ENCODE peak calls at places on chromosomes 6 and 20, in five cellular contexts. One of them, this sample, is unnamed.

GRCh38 chr6:146670161-146670560 is 71.4 kb downstream of the ADGB start:
- DNase-seq in sigmoid colon: no peak
- DNase-seq in H1: no peak
- DNase-seq in GM12878: no peak
- DNase-seq in stomach: no peak
- DNase-seq in this sample: no peak

GRCh38 chr20:19211661-19212523 is 550 bp upstream of the SLC24A3 start:
- DNase-seq in sigmoid colon: peak; percentile 78
- DNase-seq in H1: no peak
- DNase-seq in GM12878: no peak
- DNase-seq in stomach: peak; percentile 39
- DNase-seq in this sample: no peak

GRCh38 chr6:22302828-22303227 is 6.0 kb upstream of the PRL start:
- DNase-seq in sigmoid colon: no peak
- DNase-seq in H1: no peak
- DNase-seq in GM12878: no peak
- DNase-seq in stomach: no peak
- DNase-seq in this sample: peak; percentile 75

GRCh38 chr6:147712841-147713240 is 204.4 kb downstream of the SAMD5 start:
- DNase-seq in sigmoid colon: no peak
- DNase-seq in H1: no peak
- DNase-seq in GM12878: no peak
- DNase-seq in stomach: no peak
- DNase-seq in this sample: no peak

GRCh38 chr6:46254331-46254730 is 83.6 kb upstream of the ENPP5 start:
- DNase-seq in sigmoid colon: no peak
- DNase-seq in H1: no peak
- DNase-seq in GM12878: no peak
- DNase-seq in stomach: no peak
- DNase-seq in this sample: no peak

GRCh38 chr20:53322651-53323050 is 271.0 kb downstream of the ZNF217 start:
- DNase-seq in sigmoid colon: no peak
- DNase-seq in H1: no peak
- DNase-seq in GM12878: no peak
- DNase-seq in stomach: no peak
- DNase-seq in this sample: no peak

GRCh38 chr6:131084982-131085381 is 21.9 kb upstream of the EPB41L2 start:
- DNase-seq in sigmoid colon: no peak
- DNase-seq in H1: no peak
- DNase-seq in GM12878: no peak
- DNase-seq in stomach: no peak
- DNase-seq in this sample: no peak

GRCh38 chr20:50385733-50386640 is 124.2 kb upstream of the PTPN1 start:
- DNase-seq in sigmoid colon: no peak
- DNase-seq in H1: no peak
- DNase-seq in GM12878: no peak
- DNase-seq in stomach: no peak
- DNase-seq in this sample: no peak

GRCh38 chr6:17220511-17220910 is 60.6 kb upstream of the RBM24 start:
- DNase-seq in sigmoid colon: no peak
- DNase-seq in H1: no peak
- DNase-seq in GM12878: no peak
- DNase-seq in stomach: no peak
- DNase-seq in this sample: no peak

GRCh38 chr6:17219098-17219497 is 62.1 kb upstream of the RBM24 start:
- DNase-seq in sigmoid colon: no peak
- DNase-seq in H1: no peak
- DNase-seq in GM12878: no peak
- DNase-seq in stomach: no peak
- DNase-seq in this sample: no peak

GRCh38 chr6:17220040-17220439 is 61.1 kb upstream of the RBM24 start:
- DNase-seq in sigmoid colon: no peak
- DNase-seq in H1: no peak
- DNase-seq in GM12878: no peak
- DNase-seq in stomach: no peak
- DNase-seq in this sample: no peak

GRCh38 chr6:17218749-17219093 is 62.4 kb upstream of the RBM24 start:
- DNase-seq in sigmoid colon: no peak
- DNase-seq in H1: no peak
- DNase-seq in GM12878: no peak
- DNase-seq in stomach: no peak
- DNase-seq in this sample: no peak

GRCh38 chr6:17218023-17218748 is 63.0 kb upstream of the RBM24 start:
- DNase-seq in sigmoid colon: no peak
- DNase-seq in H1: no peak
- DNase-seq in GM12878: no peak
- DNase-seq in stomach: no peak
- DNase-seq in this sample: no peak
- TF ChIP-seq POLR2AphosphoS5 in sigmoid colon: no peak
- TF ChIP-seq POLR2AphosphoS5 in H1: no peak
- TF ChIP-seq POLR2AphosphoS5 in GM12878: no peak
- TF ChIP-seq POLR2AphosphoS5 in stomach: peak; percentile 32
- TF ChIP-seq POLR2AphosphoS5 in this sample: no peak

GRCh38 chr20:61376541-61377231 is 124.6 kb downstream of the CDH4 start:
- DNase-seq in sigmoid colon: no peak
- DNase-seq in H1: no peak
- DNase-seq in GM12878: no peak
- DNase-seq in stomach: no peak
- DNase-seq in this sample: no peak
- TF ChIP-seq POLR2AphosphoS5 in sigmoid colon: no peak
- TF ChIP-seq POLR2AphosphoS5 in H1: no peak
- TF ChIP-seq POLR2AphosphoS5 in GM12878: no peak
- TF ChIP-seq POLR2AphosphoS5 in stomach: no peak
- TF ChIP-seq POLR2AphosphoS5 in this sample: no peak

GRCh38 chr6:24636681-24637080 is 9.3 kb downstream of the KIAA0319 start:
- DNase-seq in sigmoid colon: no peak
- DNase-seq in H1: no peak
- DNase-seq in GM12878: no peak
- DNase-seq in stomach: no peak
- DNase-seq in this sample: no peak
- TF ChIP-seq POLR2AphosphoS5 in sigmoid colon: no peak
- TF ChIP-seq POLR2AphosphoS5 in H1: no peak
- TF ChIP-seq POLR2AphosphoS5 in GM12878: no peak
- TF ChIP-seq POLR2AphosphoS5 in stomach: no peak
- TF ChIP-seq POLR2AphosphoS5 in this sample: no peak

DNA sequence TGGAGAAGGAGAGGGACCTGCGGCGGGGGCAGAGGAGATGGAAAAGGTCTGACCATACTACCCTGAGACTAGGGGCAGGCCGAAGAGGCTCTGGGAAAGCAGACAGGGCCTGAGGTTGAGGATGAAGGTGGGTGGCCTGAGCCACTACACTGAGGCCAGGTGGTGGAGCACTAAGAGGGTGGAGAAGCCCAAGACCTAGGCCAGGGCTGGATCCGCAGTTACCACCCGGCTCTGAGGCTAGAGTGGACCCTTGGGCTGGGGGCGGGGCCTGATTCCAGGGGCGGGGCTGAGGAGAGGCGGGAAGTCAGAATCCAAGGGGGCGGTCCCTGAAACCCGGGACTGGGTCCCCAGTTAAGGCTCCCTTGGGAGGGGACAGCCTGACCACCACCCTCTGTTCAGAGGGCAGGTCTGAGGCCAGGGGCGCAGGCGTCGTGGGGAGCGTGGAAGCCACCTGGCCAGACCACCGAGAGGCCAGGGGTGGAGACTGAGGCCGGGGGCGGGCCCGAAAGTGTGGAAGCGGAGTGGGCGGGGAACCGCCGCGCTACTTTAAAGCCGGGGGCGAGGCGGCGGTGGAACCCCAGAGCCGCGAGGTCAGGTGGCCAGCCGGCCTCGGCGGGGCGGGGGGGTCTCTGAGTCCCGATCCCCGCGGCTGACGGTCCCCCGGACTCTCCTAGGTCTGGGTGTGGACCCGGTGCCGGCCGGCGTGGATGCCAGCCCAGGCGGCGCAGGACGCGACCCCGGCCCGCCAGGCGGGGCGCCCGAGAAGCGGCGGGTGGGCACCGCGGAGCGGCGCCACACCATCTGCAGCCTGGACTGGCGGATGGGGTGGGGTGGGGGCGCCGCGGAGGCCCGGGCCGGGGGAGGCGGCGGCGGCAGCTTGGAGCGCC is 8.3 kb downstream of the CCM2L start:
- DNase-seq in sigmoid colon: no peak
- DNase-seq in H1: peak; percentile 57
- DNase-seq in GM12878: no peak
- DNase-seq in stomach: peak; percentile 75
- DNase-seq in this sample: peak; percentile 16
- TF ChIP-seq POLR2AphosphoS5 in sigmoid colon: no peak
- TF ChIP-seq POLR2AphosphoS5 in H1: peak; percentile 43
- TF ChIP-seq POLR2AphosphoS5 in GM12878: no peak
- TF ChIP-seq POLR2AphosphoS5 in stomach: no peak
- TF ChIP-seq POLR2AphosphoS5 in this sample: no peak

GRCh38 chr6:2426561-2427340 is 181.3 kb upstream of the GMDS start:
- DNase-seq in sigmoid colon: no peak
- DNase-seq in H1: no peak
- DNase-seq in GM12878: no peak
- DNase-seq in stomach: no peak
- DNase-seq in this sample: no peak
- TF ChIP-seq POLR2AphosphoS5 in sigmoid colon: no peak
- TF ChIP-seq POLR2AphosphoS5 in H1: no peak
- TF ChIP-seq POLR2AphosphoS5 in GM12878: no peak
- TF ChIP-seq POLR2AphosphoS5 in stomach: no peak
- TF ChIP-seq POLR2AphosphoS5 in this sample: no peak

DNA sequence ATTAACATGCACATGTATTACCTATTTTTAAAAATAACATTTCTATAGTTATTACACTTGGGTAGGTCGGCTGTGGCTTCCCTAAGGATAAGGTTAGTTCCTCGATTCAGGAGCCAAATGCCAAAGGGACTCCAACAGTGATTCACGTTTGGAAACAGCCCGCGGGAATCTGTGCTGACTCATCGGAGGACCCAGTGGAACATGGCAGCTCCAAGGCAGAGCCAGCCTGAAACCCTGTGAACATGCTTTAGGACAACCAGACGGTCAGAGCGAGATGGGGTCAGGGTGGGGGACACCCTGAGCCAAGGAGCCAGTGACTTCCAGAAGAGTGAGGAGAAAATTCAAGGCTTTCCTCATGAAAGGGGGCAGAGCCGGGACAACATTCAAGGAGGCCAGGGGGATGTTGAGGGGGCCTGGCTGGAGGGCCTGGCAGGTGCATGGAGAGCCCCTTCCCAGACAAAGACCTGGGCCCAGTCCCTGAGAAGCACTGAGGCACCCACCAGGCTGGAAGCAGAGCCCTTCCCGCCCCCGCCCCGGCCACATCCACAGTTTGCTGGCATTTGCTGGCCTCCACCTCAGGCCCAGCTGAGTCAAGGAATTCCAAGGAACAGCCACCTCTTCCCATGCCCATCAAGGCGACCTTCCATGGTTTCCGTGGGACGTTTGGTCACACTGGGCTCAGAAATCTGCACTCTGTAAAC is 133.2 kb downstream of the SNX5 start:
- DNase-seq in sigmoid colon: peak; percentile 88
- DNase-seq in H1: no peak
- DNase-seq in GM12878: no peak
- DNase-seq in stomach: no peak
- DNase-seq in this sample: no peak
- TF ChIP-seq POLR2AphosphoS5 in sigmoid colon: no peak
- TF ChIP-seq POLR2AphosphoS5 in H1: no peak
- TF ChIP-seq POLR2AphosphoS5 in GM12878: no peak
- TF ChIP-seq POLR2AphosphoS5 in stomach: peak; percentile 32
- TF ChIP-seq POLR2AphosphoS5 in this sample: no peak

DNA sequence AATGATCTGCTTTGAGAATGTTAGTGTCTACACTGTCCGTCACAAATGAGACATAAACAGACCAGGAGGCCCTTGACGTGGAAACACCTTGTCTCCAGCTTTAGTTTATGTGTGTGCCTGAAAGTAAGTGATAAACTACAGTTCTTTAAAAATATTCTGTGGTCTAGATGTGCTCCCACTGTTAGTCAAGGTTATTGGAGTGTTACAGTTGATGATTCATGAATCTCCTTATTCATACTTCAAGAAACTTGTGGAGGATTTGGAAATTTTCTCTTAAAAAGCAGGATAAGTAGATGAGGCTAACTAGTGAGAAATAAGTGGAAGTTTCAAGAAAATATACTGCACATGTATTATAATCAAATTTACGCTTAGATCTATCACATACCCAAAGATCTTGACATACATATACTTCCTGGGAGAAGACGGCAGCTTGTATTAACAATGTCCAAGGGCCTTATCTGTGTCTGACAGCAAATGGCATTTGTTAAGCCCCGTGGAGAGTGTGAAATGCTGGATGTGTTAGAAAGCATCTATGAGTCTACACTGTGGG is 90.5 kb upstream of the MBOAT1 start:
- DNase-seq in sigmoid colon: no peak
- DNase-seq in H1: no peak
- DNase-seq in GM12878: no peak
- DNase-seq in stomach: no peak
- DNase-seq in this sample: no peak
- TF ChIP-seq POLR2AphosphoS5 in sigmoid colon: no peak
- TF ChIP-seq POLR2AphosphoS5 in H1: no peak
- TF ChIP-seq POLR2AphosphoS5 in GM12878: no peak
- TF ChIP-seq POLR2AphosphoS5 in stomach: no peak
- TF ChIP-seq POLR2AphosphoS5 in this sample: no peak

GRCh38 chr6:41648921-41649320 is 10.7 kb downstream of the MDFI start:
- DNase-seq in sigmoid colon: no peak
- DNase-seq in H1: no peak
- DNase-seq in GM12878: no peak
- DNase-seq in stomach: no peak
- DNase-seq in this sample: no peak
- TF ChIP-seq POLR2AphosphoS5 in sigmoid colon: no peak
- TF ChIP-seq POLR2AphosphoS5 in H1: no peak
- TF ChIP-seq POLR2AphosphoS5 in GM12878: no peak
- TF ChIP-seq POLR2AphosphoS5 in stomach: no peak
- TF ChIP-seq POLR2AphosphoS5 in this sample: no peak